ENCODE peak calls at places on chromosomes 16 and 17, in four cellular contexts. G is cardiac muscle cell; F is activated effector memory CD4-positive, alpha-beta T cell treated with Interleukin-2 at 50 U/mL for 16 hours; D is stimulated activated CD8-positive, alpha-beta memory T cell treated with anti-CD3 and anti-CD28 coated beads, Interleukin-15, amount 100 ng/mL, for 24 hours. Z is an unnamed sample.

GRCh38 chr17:4947010-4947410 is 1.3 kb downstream of the PFN1 start:
- DNase-seq in G (no peak), F (no peak), D (no peak), Z (no peak)

GRCh38 chr16:4373909-4374742 is 2.5 kb downstream of the VASN start:
- DNase-seq in D (no peak), G (peak), F (no peak), Z (peak)

GRCh38 chr17:56629450-56630187 is 36.1 kb downstream of the NOG start:
- DNase-seq in F (no peak), D (no peak), G (peak), Z (no peak)

GRCh38 chr17:28320215-28321061 is 1.4 kb downstream of the TMEM97 start:
- DNase-seq in G (no peak), F (no peak), D (no peak), Z (peak)

GRCh38 chr17:82582208-82582607 is 62.7 kb downstream of the FOXK2 start:
- DNase-seq in G (peak), D (no peak), F (no peak), Z (no peak)

GRCh38 chr16:50196736-50197135 is 43.6 kb downstream of the TENT4B start:
- DNase-seq in F (peak), G (peak), D (no peak), Z (no peak)

GRCh38 chr16:70676571-70677498 is 9.0 kb downstream of the MTSS2 start:
- DNase-seq in D (no peak), G (no peak), F (no peak), Z (no peak)

GRCh38 chr17:73188011-73188410 is 4.8 kb upstream of the COG1 start:
- DNase-seq in D (no peak), F (no peak), G (no peak), Z (peak)

GRCh38 chr16:67594956-67595355 is 32.6 kb downstream of the CTCF start:
- DNase-seq in D (no peak), G (peak), F (no peak), Z (no peak)

GRCh38 chr17:6393368-6393952 is 41.5 kb downstream of the AIPL1 start:
- DNase-seq in F (no peak), D (no peak), G (no peak), Z (peak)

GRCh38 chr16:58464916-58465731 is 34.8 kb upstream of the NDRG4 start:
- DNase-seq in F (no peak), G (no peak), D (no peak), Z (peak)

Z was measured in NCI-H69.